ENCODE peak calls at places on chromosomes 5 and 9, in four cellular contexts. C is tibial artery, N is mesothelial cell of epicardium, X is PC-3. V is an unnamed sample.

GRCh38 chr5:146751781-146752401 is 126.7 kb downstream of the PPP2R2B start:
- DNase-seq in N (no peak), X (no peak), C (no peak), V (peak; percentile 43)

GRCh38 chr9:87309236-87309635 is 188.4 kb upstream of the DAPK1 start:
- DNase-seq in C (no peak), N (no peak), X (no peak), V (no peak)

GRCh38 chr5:13346401-13346800 is 598.1 kb downstream of the DNAH5 start:
- DNase-seq in X (no peak), C (no peak), N (no peak), V (no peak)

GRCh38 chr5:43616535-43616934 is 13.6 kb downstream of the NNT start:
- DNase-seq in N (no peak), X (no peak), C (no peak), V (no peak)

GRCh38 chr9:70389642-70390266 is 24.7 kb downstream of the KLF9 start:
- DNase-seq in X (peak; percentile 12), C (no peak), N (no peak), V (no peak)

GRCh38 chr9:37026936-37027581 is 7.0 kb downstream of the PAX5 start:
- DNase-seq in C (no peak), N (no peak), X (no peak), V (no peak)

GRCh38 chr5:6576861-6577501 is 55.9 kb downstream of the NSUN2 start:
- DNase-seq in X (peak; percentile 96), C (no peak), N (no peak), V (no peak)

GRCh38 chr5:40554794-40555193 is 124.9 kb upstream of the PTGER4 start:
- DNase-seq in C (no peak), X (peak; percentile 40), N (no peak), V (no peak)

GRCh38 chr9:138045541-138046490 is 168.2 kb downstream of the CACNA1B start:
- DNase-seq in C (no peak), N (no peak), X (no peak), V (peak; percentile 26)

GRCh38 chr5:96788112-96788749 is 19.5 kb downstream of the ERAP1 start:
- DNase-seq in X (no peak), C (no peak), N (no peak), V (no peak)

GRCh38 chr5:170809551-170809950 is 26.0 kb downstream of the GABRP start:
- DNase-seq in C (no peak), X (peak; percentile 59), N (no peak), V (no peak)

GRCh38 chr9:70561805-70562395 is 147.4 kb upstream of the KLF9 start:
- DNase-seq in N (no peak), C (no peak), X (no peak), V (no peak)

GRCh38 chr5:95620870-95621838 is 1.3 kb downstream of the GPR150 start:
- DNase-seq in X (no peak), N (no peak), C (no peak), V (no peak)

GRCh38 chr5:168479166-168479565 is 7.1 kb upstream of the RARS1 start:
- DNase-seq in C (no peak), X (peak; percentile 77), N (no peak), V (no peak)

GRCh38 chr5:9498541-9499497 is 47.1 kb downstream of the SEMA5A start:
- DNase-seq in C (no peak), N (no peak), X (peak; percentile 94), V (no peak)

GRCh38 chr9:129323999-129324553 is 146.0 kb upstream of the IER5L start:
- DNase-seq in X (no peak), N (no peak), C (peak; percentile 19), V (no peak)

GRCh38 chr5:104843822-104844221 is 1281.2 kb upstream of the NUDT12 start:
- DNase-seq in N (no peak), X (no peak), C (no peak), V (no peak)

V was measured in ureter.